ENCODE peak calls at places on chromosomes 1 and 21, in five cellular contexts. E is K562, N is GM12878, B is GM12891, J is HepG2. L is an unnamed sample.

GRCh38 chr1:91809267-91809666 is 76.7 kb downstream of the TGFBR3 start:
- DNase-seq in E (no peak), N (no peak), B (no peak), J (no peak), L (no peak)

GRCh38 chr1:44672254-44672955 is 1.9 kb downstream of the TMEM53 start:
- DNase-seq in E (no peak), N (peak; percentile 71), B (no peak), J (no peak), L (no peak)

GRCh38 chr1:152954436-152954835 is 7.4 kb downstream of the SPRR5 start:
- DNase-seq in E (no peak), N (no peak), B (no peak), J (no peak), L (no peak)

GRCh38 chr1:112614460-112615065 is 4.4 kb downstream of the ST7L start:
- DNase-seq in E (no peak), N (no peak), B (no peak), J (no peak), L (no peak)

GRCh38 chr1:109721046-109721445 is 9.0 kb downstream of the GSTM5 start:
- DNase-seq in E (no peak), N (no peak), B (no peak), J (no peak), L (no peak)

GRCh38 chr1:209648931-209649776 is 3.1 kb downstream of the LAMB3 start:
- DNase-seq in E (peak; percentile 46), N (no peak), B (no peak), J (peak; percentile 13), L (no peak)

GRCh38 chr1:9246841-9247785 is 12.5 kb downstream of the H6PD start:
- DNase-seq in E (no peak), N (no peak), B (no peak), J (no peak), L (no peak)

GRCh38 chr1:204377800-204378608 is 18.3 kb upstream of the PLEKHA6 start:
- DNase-seq in E (peak; percentile 52), N (no peak), B (no peak), J (peak; percentile 69), L (no peak)

GRCh38 chr1:231062500-231063270 is 22.6 kb upstream of the FAM89A start:
- DNase-seq in E (no peak), N (no peak), B (no peak), J (no peak), L (no peak)

GRCh38 chr21:31509108-31510017 is 150.1 kb upstream of the SOD1 start:
- DNase-seq in E (peak; percentile 72), N (peak; percentile 41), B (peak; percentile 22), J (peak; percentile 18), L (peak; percentile 23)

GRCh38 chr21:25561668-25562641 is 45.3 kb downstream of the MRPL39 start:
- DNase-seq in E (no peak), N (peak; percentile 66), B (peak; percentile 35), J (no peak), L (peak; percentile 42)

GRCh38 chr1:18516473-18516872 is 35.7 kb downstream of the KLHDC7A start:
- DNase-seq in E (no peak), N (no peak), B (no peak), J (no peak), L (no peak)

GRCh38 chr21:14319805-14320204 is 63.1 kb downstream of the HSPA13 start:
- DNase-seq in E (no peak), N (no peak), B (no peak), J (no peak), L (no peak)

GRCh38 chr21:41437754-41438153 is 11.7 kb downstream of the MX1 start:
- DNase-seq in E (no peak), N (no peak), B (no peak), J (no peak), L (no peak)

GRCh38 chr1:24910751-24911650 is 19.1 kb downstream of the RUNX3 start:
- DNase-seq in E (no peak), N (no peak), B (no peak), J (peak; percentile 93), L (no peak)

GRCh38 chr1:5990913-5991783 is 1.1 kb downstream of the NPHP4 start:
- DNase-seq in E (peak; percentile 81), N (no peak), B (peak; percentile 73), J (no peak), L (peak; percentile 66)

GRCh38 chr1:27367160-27367650 is 444 bp upstream of the MAP3K6 start:
- DNase-seq in E (no peak), N (no peak), B (no peak), J (no peak), L (no peak)

GRCh38 chr1:27365372-27366112 is 1.2 kb downstream of the MAP3K6 start:
- DNase-seq in E (peak; percentile 93), N (no peak), B (peak; percentile 92), J (peak; percentile 68), L (peak; percentile 90)

GRCh38 chr1:27364696-27365371 is 1.9 kb downstream of the MAP3K6 start:
- DNase-seq in E (no peak), N (no peak), B (no peak), J (no peak), L (no peak)

GRCh38 chr1:27366113-27366410 is 699 bp downstream of the MAP3K6 start:
- DNase-seq in E (peak; percentile 89), N (no peak), B (peak; percentile 66), J (peak; percentile 52), L (peak; percentile 72)

GRCh38 chr1:27366411-27367159 is at the start of gene MAP3K6:
- DNase-seq in E (peak; percentile 90), N (no peak), B (peak; percentile 59), J (no peak), L (no peak)
- TF ChIP-seq POLR2A in E (peak; percentile 74), N (no peak), B (no peak), J (peak; percentile 42), L (no peak)

DNA sequence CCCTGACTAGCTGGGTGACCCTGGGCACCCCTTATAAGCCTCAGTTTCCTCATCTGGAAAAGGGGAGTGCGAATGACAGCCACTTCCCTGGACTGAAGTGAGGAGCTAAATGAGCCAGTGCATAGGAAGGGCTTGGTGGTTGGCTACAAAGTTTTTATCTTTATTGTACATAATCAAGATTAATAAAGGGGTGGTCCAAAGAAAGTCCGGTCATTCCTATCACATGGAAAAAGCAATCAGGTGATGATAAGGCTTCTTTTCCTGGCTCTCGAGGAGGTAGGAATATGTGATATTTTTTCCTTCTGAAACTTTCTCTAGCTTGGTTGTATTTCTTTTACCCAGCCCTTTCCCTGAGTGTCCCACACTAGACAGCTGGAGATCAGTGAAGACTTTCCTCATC is 56.5 kb downstream of the TMCO4 start:
- DNase-seq in E (no peak), N (no peak), B (no peak), J (no peak), L (no peak)
- TF ChIP-seq TAF1 in E (no peak), N (no peak), B (no peak), J (no peak), L (no peak)

GRCh38 chr1:228497817-228498216 is 10.6 kb downstream of the RNF187 start:
- DNase-seq in E (no peak), N (no peak), B (no peak), J (no peak), L (no peak)

GRCh38 chr1:228502522-228502921 is 15.3 kb downstream of the RNF187 start:
- DNase-seq in E (peak; percentile 67), N (no peak), B (no peak), J (no peak), L (no peak)

GRCh38 chr1:228497206-228497605 is 10.0 kb downstream of the RNF187 start:
- DNase-seq in E (no peak), N (no peak), B (no peak), J (no peak), L (no peak)

GRCh38 chr1:228500143-228500736 is 13.1 kb downstream of the RNF187 start:
- DNase-seq in E (no peak), N (no peak), B (no peak), J (no peak), L (no peak)

DNA sequence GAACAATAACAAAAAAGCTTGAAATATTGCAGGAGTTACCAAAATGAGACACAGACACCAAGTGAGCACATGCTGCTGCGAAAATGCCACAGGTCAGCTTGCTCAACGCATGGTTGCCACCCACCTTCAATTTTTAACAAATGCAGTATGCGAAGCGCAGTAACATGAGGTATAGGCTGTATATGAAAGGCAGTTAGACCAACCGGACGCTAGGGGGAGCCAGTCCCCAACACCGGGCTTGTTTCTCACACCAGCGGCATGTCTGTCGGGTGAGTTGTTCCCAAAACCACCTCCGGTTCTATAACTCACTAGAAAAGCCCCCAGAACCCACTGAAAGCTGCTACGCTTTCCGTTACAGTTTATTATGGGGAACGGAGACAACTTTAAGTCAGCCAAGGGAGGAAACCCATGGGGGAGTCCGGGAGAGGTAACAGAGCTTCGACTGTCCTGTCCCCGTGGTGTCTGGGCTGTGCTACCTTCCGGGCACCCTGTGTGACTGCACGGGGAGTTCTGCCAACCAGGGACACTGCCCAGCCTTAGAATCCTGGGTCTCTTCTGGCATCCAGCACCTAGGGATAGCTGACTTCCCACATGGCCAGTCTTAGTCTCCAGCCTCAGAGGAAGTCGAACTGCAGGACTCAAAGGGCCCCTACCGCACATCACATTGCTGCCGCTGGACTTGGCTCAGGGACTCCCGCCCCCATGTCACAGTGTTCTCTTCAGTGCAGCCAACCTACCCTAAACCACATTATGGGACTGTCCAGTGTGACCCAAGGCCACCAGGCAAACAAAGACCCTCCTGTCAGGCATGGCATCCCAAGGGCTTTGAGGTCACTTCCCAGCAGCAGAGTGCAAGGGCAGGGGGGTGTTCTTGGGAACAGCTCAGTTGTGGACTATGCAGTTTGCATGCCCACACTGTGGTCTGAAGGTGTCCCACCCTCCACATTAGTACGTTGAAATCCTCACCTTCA is 14.0 kb downstream of the RNF187 start:
- DNase-seq in E (peak; percentile 87), N (peak; percentile 78), B (peak; percentile 72), J (peak; percentile 76), L (peak; percentile 66)
- TF ChIP-seq POLR2AphosphoS5 in E (no peak), N (no peak), B (no peak), J (no peak), L (no peak)

GRCh38 chr1:53947172-53947835 is 1.2 kb downstream of the LRRC42 start:
- DNase-seq in E (no peak), N (no peak), B (no peak), J (no peak), L (no peak)

GRCh38 chr1:53945183-53945432 is 391 bp downstream of the IFT25 start:
- DNase-seq in E (no peak), N (no peak), B (no peak), J (no peak), L (no peak)

GRCh38 chr1:53945433-53946251 is at the start of gene IFT25:
- DNase-seq in E (peak; percentile 95), N (peak; percentile 77), B (peak; percentile 92), J (peak; percentile 85), L (peak; percentile 77)

GRCh38 chr1:53948291-53948690 is 2.1 kb downstream of the LRRC42 start:
- DNase-seq in E (no peak), N (no peak), B (no peak), J (no peak), L (no peak)

DNA sequence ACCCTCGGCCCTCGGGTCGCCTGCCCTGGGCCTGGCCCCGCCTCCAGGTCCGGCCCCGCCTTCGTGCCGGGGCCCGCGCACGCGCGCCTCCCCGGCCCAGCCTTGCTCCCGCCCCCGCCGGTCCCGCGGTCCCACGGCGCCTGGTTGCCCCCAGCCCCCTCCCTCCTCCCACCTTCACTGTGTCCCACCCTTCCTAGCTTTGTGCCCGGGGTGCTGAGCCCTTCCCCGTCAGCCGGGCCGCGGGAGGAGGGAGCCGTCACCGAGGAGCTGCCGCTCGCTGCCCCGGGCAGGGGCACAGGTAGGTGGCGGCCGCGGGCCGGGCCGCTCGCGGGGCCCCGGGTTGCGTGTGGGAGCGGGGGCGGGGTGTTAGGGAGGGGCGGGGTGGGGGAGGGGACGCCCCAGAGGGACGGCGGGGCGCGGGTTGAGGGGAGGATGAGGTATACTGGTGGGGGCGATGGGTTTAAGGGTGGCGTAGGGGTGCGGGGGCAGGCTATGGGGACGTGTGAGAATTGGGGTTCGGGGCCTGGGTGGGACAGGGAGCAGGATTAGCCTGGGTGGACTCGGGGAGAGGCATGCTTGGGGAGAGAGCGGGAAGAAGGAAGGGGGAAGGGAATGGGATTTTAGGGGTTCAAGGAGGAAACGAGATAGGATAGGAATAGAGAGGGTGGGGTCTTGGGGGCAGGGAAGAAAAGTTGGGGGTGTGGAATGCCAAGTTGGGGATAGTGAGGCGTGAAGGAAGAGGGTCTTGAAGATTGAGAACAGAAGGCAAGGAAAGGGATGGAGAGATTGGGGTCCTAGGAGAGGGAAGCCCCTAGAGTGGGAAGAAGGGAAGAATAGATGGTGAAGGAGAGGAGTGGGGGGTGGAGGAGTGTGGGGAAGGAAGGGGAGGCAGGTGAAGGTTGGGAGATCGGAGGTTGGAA is at the start of gene LRRC42:
- DNase-seq in E (peak; percentile 99), N (no peak), B (no peak), J (no peak), L (peak; percentile 89)
- TF ChIP-seq POLR2A in E (no peak), N (peak; percentile 76), B (no peak), J (peak; percentile 32), L (peak; percentile 29)

L was measured in GM12892.